ENCODE peak calls at places on chromosome 1, in seven cellular contexts. C, E, W, S, L, F and G are unnamed samples.

GRCh38 chr1:93749894-93750301 is 68.3 kb upstream of the BCAR3 start:
- DNase-seq in C (no peak), E (no peak), W (no peak), S (peak; percentile 13), L (peak; percentile 20), F (peak; percentile 28), G (peak; percentile 20)

GRCh38 chr1:170959385-170959784 is 24.1 kb downstream of the MROH9 start:
- DNase-seq in C (no peak), E (no peak), W (no peak), S (peak; percentile 74), L (no peak), F (no peak), G (no peak)

GRCh38 chr1:16989676-16990391 is 9.4 kb upstream of the MFAP2 start:
- DNase-seq in C (no peak), E (no peak), W (no peak), S (no peak), L (no peak), F (no peak), G (no peak)

GRCh38 chr1:75482951-75483350 is 128.0 kb downstream of the SLC44A5 start:
- DNase-seq in C (no peak), E (no peak), W (no peak), S (no peak), L (no peak), F (no peak), G (peak; percentile 79)

GRCh38 chr1:92516574-92516973 is 29.8 kb upstream of the GFI1 start:
- DNase-seq in C (no peak), E (no peak), W (no peak), S (no peak), L (no peak), F (no peak), G (no peak)

GRCh38 chr1:10767282-10767681 is 29.2 kb downstream of the CASZ1 start:
- DNase-seq in C (peak; percentile 43), E (no peak), W (no peak), S (no peak), L (no peak), F (no peak), G (no peak)

GRCh38 chr1:40313329-40313957 is 3.6 kb downstream of the COL9A2 start:
- DNase-seq in C (no peak), E (no peak), W (no peak), S (peak; percentile 51), L (no peak), F (no peak), G (no peak)

GRCh38 chr1:61287734-61288133 is 205.4 kb downstream of the NFIA start:
- DNase-seq in C (no peak), E (no peak), W (no peak), S (peak; percentile 97), L (peak; percentile 92), F (no peak), G (peak; percentile 84)

GRCh38 chr1:87410771-87411170 is 82.1 kb downstream of the LMO4 start:
- DNase-seq in C (no peak), E (no peak), W (no peak), S (peak; percentile 9), L (peak; percentile 64), F (no peak), G (no peak)

GRCh38 chr1:93652335-93652949 is 29.2 kb downstream of the BCAR3 start:
- DNase-seq in C (no peak), E (no peak), W (no peak), S (no peak), L (no peak), F (no peak), G (no peak)

GRCh38 chr1:111733183-111733995 is 5.8 kb downstream of the INKA2 start:
- DNase-seq in C (peak; percentile 76), E (no peak), W (no peak), S (peak; percentile 97), L (peak; percentile 44), F (peak; percentile 16), G (peak; percentile 97)

GRCh38 chr1:93448292-93448982 is 519 bp downstream of the FNBP1L start:
- DNase-seq in C (peak; percentile 90), E (no peak), W (no peak), S (peak; percentile 20), L (peak; percentile 69), F (peak; percentile 12), G (peak; percentile 28)

GRCh38 chr1:168368131-168368530 is 87.5 kb downstream of the TBX19 start:
- DNase-seq in C (no peak), E (no peak), W (no peak), S (no peak), L (no peak), F (no peak), G (no peak)

GRCh38 chr1:44511769-44512168 is 106.7 kb downstream of the RNF220 start:
- DNase-seq in C (no peak), E (no peak), W (no peak), S (no peak), L (no peak), F (peak; percentile 54), G (no peak)

GRCh38 chr1:210691039-210691438 is 362.3 kb downstream of the HHAT start:
- DNase-seq in C (no peak), E (no peak), W (no peak), S (no peak), L (no peak), F (no peak), G (no peak)

GRCh38 chr1:53134042-53134485 is 8.4 kb downstream of the SLC1A7 start:
- DNase-seq in C (no peak), E (no peak), W (no peak), S (no peak), L (no peak), F (no peak), G (no peak)

GRCh38 chr1:17121881-17122280 is 2.6 kb upstream of the PADI2 start:
- DNase-seq in C (peak; percentile 36), E (no peak), W (no peak), S (peak; percentile 24), L (no peak), F (no peak), G (peak; percentile 49)

GRCh38 chr1:60463146-60463545 is 389.6 kb upstream of the C1orf87 start:
- DNase-seq in C (no peak), E (no peak), W (no peak), S (peak; percentile 16), L (no peak), F (no peak), G (no peak)

GRCh38 chr1:228369608-228370438 is 36.8 kb downstream of the TRIM11 start:
- DNase-seq in C (peak; percentile 28), E (peak; percentile 65), W (no peak), S (no peak), L (no peak), F (no peak), G (no peak)

GRCh38 chr1:20192364-20192763 is 6.0 kb upstream of the PLA2G2C start:
- DNase-seq in C (no peak), E (no peak), W (no peak), S (peak; percentile 44), L (peak; percentile 45), F (no peak), G (no peak)

GRCh38 chr1:155918660-155919059 is 7.5 kb upstream of the RIT1 start:
- DNase-seq in C (no peak), E (no peak), W (no peak), S (no peak), L (no peak), F (no peak), G (no peak)

GRCh38 chr1:66540434-66541032 is 6.6 kb downstream of the SGIP1 start:
- DNase-seq in C (no peak), E (no peak), W (no peak), S (peak; percentile 71), L (peak; percentile 92), F (no peak), G (peak; percentile 76)

GRCh38 chr1:14300991-14301703 is 297.3 kb upstream of the KAZN start:
- DNase-seq in C (no peak), E (no peak), W (no peak), S (no peak), L (no peak), F (no peak), G (no peak)

GRCh38 chr1:221837886-221838285 is 96.0 kb upstream of the DUSP10 start:
- DNase-seq in C (no peak), E (no peak), W (no peak), S (no peak), L (no peak), F (peak; percentile 70), G (no peak)

GRCh38 chr1:85283475-85284199 is 7.2 kb upstream of the BCL10 start:
- DNase-seq in C (no peak), E (no peak), W (no peak), S (no peak), L (no peak), F (no peak), G (no peak)

GRCh38 chr1:44605904-44606615 is 68.2 kb downstream of the TMEM53 start:
- DNase-seq in C (no peak), E (no peak), W (no peak), S (peak; percentile 32), L (no peak), F (no peak), G (no peak)

GRCh38 chr1:27581823-27582243 is 22.1 kb downstream of the AHDC1 start:
- DNase-seq in C (no peak), E (peak; percentile 91), W (no peak), S (peak; percentile 77), L (no peak), F (no peak), G (no peak)

GRCh38 chr1:53108646-53109580 is 33.5 kb downstream of the SLC1A7 start:
- DNase-seq in C (no peak), E (no peak), W (no peak), S (peak; percentile 16), L (peak; percentile 77), F (no peak), G (no peak)

GRCh38 chr1:151370211-151370911 is 2.1 kb downstream of the SELENBP1 start:
- DNase-seq in C (no peak), E (no peak), W (no peak), S (peak; percentile 48), L (no peak), F (no peak), G (no peak)

GRCh38 chr1:15731735-15732685 is 4.0 kb upstream of the SLC25A34 start:
- DNase-seq in C (no peak), E (no peak), W (no peak), S (no peak), L (no peak), F (no peak), G (no peak)

GRCh38 chr1:94115900-94116436 is 5.0 kb downstream of the ABCA4 start:
- DNase-seq in C (no peak), E (no peak), W (no peak), S (peak; percentile 23), L (no peak), F (no peak), G (no peak)

GRCh38 chr1:111471012-111471411 is 2.8 kb upstream of the C1orf162 start:
- DNase-seq in C (no peak), E (peak; percentile 79), W (peak; percentile 59), S (no peak), L (no peak), F (peak; percentile 88), G (peak; percentile 19)

GRCh38 chr1:22231995-22232690 is 89.2 kb upstream of the WNT4 start:
- DNase-seq in C (no peak), E (no peak), W (no peak), S (no peak), L (no peak), F (no peak), G (no peak)

GRCh38 chr1:19396280-19396679 is 84.2 kb downstream of the SLC66A1 start:
- DNase-seq in C (no peak), E (no peak), W (no peak), S (no peak), L (no peak), F (no peak), G (no peak)

GRCh38 chr1:60936052-60936619 is 146.2 kb upstream of the NFIA start:
- DNase-seq in C (no peak), E (no peak), W (no peak), S (peak; percentile 15), L (no peak), F (no peak), G (no peak)

GRCh38 chr1:205339197-205339702 is 17.5 kb downstream of the KLHDC8A start:
- DNase-seq in C (no peak), E (no peak), W (no peak), S (no peak), L (no peak), F (no peak), G (no peak)

GRCh38 chr1:9890224-9890731 is 19.8 kb downstream of the CTNNBIP1 start:
- DNase-seq in C (no peak), E (no peak), W (no peak), S (peak; percentile 93), L (peak; percentile 81), F (no peak), G (no peak)